ENCODE peak calls at places on chromosomes 12 and 14, in five cellular contexts. D, W, X, M and S are unnamed samples.

GRCh38 chr14:95935228-95935822 is 58.7 kb downstream of the TUNAR start:
- DNase-seq in D (no peak), W (peak; percentile 78), X (peak; percentile 19), M (no peak), S (no peak)

GRCh38 chr14:91947196-91948184 is at the start of gene FBLN5:
- DNase-seq in D (peak; percentile 51), W (peak; percentile 85), X (peak; percentile 52), M (no peak), S (no peak)

GRCh38 chr14:101808894-101809670 is 47.6 kb downstream of the PPP2R5C start:
- DNase-seq in D (no peak), W (no peak), X (peak; percentile 9), M (no peak), S (no peak)

GRCh38 chr12:52526511-52526951 is 6.3 kb upstream of the KRT5 start:
- DNase-seq in D (no peak), W (peak; percentile 40), X (no peak), M (no peak), S (no peak)

GRCh38 chr12:77488041-77488620 is 342.6 kb upstream of the NAV3 start:
- DNase-seq in D (no peak), W (no peak), X (no peak), M (no peak), S (no peak)

GRCh38 chr12:119423285-119423684 is 88.8 kb downstream of the CCDC60 start:
- DNase-seq in D (no peak), W (peak; percentile 92), X (no peak), M (no peak), S (no peak)

GRCh38 chr12:6383572-6384498 is at the start of gene LTBR:
- DNase-seq in D (peak; percentile 96), W (peak; percentile 92), X (peak; percentile 89), M (peak; percentile 80), S (no peak)

GRCh38 chr14:31510222-31510621 is 22.4 kb upstream of the GPR33 start:
- DNase-seq in D (no peak), W (no peak), X (peak; percentile 38), M (no peak), S (no peak)

GRCh38 chr12:113240395-113240794 is 19.1 kb downstream of the TPCN1 start:
- DNase-seq in D (no peak), W (no peak), X (no peak), M (no peak), S (no peak)

GRCh38 chr12:103495158-103495782 is 498 bp downstream of the C12orf42 start:
- DNase-seq in D (no peak), W (peak; percentile 94), X (no peak), M (no peak), S (no peak)

GRCh38 chr14:32938719-32939253 is at the start of gene NPAS3:
- DNase-seq in D (no peak), W (peak; percentile 60), X (no peak), M (no peak), S (no peak)

GRCh38 chr12:122045262-122045661 is 23.6 kb downstream of the BCL7A start:
- DNase-seq in D (no peak), W (no peak), X (no peak), M (no peak), S (no peak)
- H3K4me3 ChIP-seq in D (no peak overlapping the region), W (no peak overlapping the region), X (no peak overlapping the region), M (no peak overlapping the region), S (no peak overlapping the region)

GRCh38 chr12:3363608-3364007 is 127.4 kb upstream of the PRMT8 start:
- DNase-seq in D (peak; percentile 32), W (peak; percentile 31), X (no peak), M (no peak), S (no peak)
- H3K27ac ChIP-seq in D (no peak overlapping the region), W (no peak overlapping the region), X (no peak overlapping the region), M (no peak overlapping the region), S (no peak overlapping the region)

GRCh38 chr14:61718039-61718438 is 22.7 kb downstream of the HIF1A start:
- DNase-seq in D (no peak), W (no peak), X (no peak), M (no peak), S (no peak)
- H3K36me3 ChIP-seq in D (no peaks in the 10 kb centered on the region), W (peaks cover 23% of the 10 kb centered on the region), X (peaks cover 16% of the 10 kb centered on the region), M (peaks cover 10% of the 10 kb centered on the region), S (no peaks in the 10 kb centered on the region)

GRCh38 chr14:24037658-24038037 is 14.2 kb upstream of the CARMIL3 start:
- DNase-seq in D (no peak), W (no peak), X (no peak), M (no peak), S (no peak)
- H3K4me3 ChIP-seq in D (no peak overlapping the region), W (no peak overlapping the region), X (no peak overlapping the region), M (no peak overlapping the region), S (no peak overlapping the region)

GRCh38 chr12:69412655-69413054 is 53.1 kb downstream of the YEATS4 start:
- DNase-seq in D (no peak), W (no peak), X (no peak), M (no peak), S (no peak)

GRCh38 chr12:69417231-69417630 is 53.0 kb upstream of the FRS2 start:
- DNase-seq in D (no peak), W (no peak), X (no peak), M (no peak), S (no peak)

GRCh38 chr12:69419701-69420100 is 50.5 kb upstream of the FRS2 start:
- DNase-seq in D (no peak), W (peak; percentile 70), X (no peak), M (no peak), S (no peak)

GRCh38 chr12:69417741-69418167 is 52.4 kb upstream of the FRS2 start:
- DNase-seq in D (no peak), W (no peak), X (no peak), M (no peak), S (no peak)

GRCh38 chr12:69415471-69416275 is 54.5 kb upstream of the FRS2 start:
- DNase-seq in D (peak; percentile 37), W (peak; percentile 93), X (peak; percentile 70), M (no peak), S (no peak)
- H3K27ac ChIP-seq in D (no peak overlapping the region), W (peak overlapping the region; percentile 80), X (no peak overlapping the region), M (peak overlapping the region; percentile 2), S (no peak overlapping the region)

GRCh38 chr12:131915774-131916173 is 13.3 kb upstream of the PUS1 start:
- DNase-seq in D (no peak), W (peak; percentile 62), X (no peak), M (no peak), S (no peak)
- H3K36me3 ChIP-seq in D (peaks cover 26% of the 10 kb centered on the region), W (peaks cover 28% of the 10 kb centered on the region), X (peaks cover 8% of the 10 kb centered on the region), M (peaks cover 74% of the 10 kb centered on the region), S (peaks cover 88% of the 10 kb centered on the region)

GRCh38 chr14:34982421-34983147 is at the start of gene SRP54:
- DNase-seq in D (peak; percentile 98), W (peak; percentile 100), X (peak; percentile 98), M (peak; percentile 85), S (peak; percentile 99)

GRCh38 chr14:34978444-34978843 is 4.3 kb upstream of the SRP54 start:
- DNase-seq in D (no peak), W (no peak), X (no peak), M (no peak), S (no peak)

GRCh38 chr14:34981743-34982420 is 910 bp upstream of the SRP54 start:
- DNase-seq in D (peak; percentile 14), W (peak; percentile 76), X (no peak), M (no peak), S (no peak)

GRCh38 chr14:34983148-34983760 is 462 bp downstream of the SRP54 start:
- DNase-seq in D (no peak), W (no peak), X (no peak), M (no peak), S (no peak)

DNA sequence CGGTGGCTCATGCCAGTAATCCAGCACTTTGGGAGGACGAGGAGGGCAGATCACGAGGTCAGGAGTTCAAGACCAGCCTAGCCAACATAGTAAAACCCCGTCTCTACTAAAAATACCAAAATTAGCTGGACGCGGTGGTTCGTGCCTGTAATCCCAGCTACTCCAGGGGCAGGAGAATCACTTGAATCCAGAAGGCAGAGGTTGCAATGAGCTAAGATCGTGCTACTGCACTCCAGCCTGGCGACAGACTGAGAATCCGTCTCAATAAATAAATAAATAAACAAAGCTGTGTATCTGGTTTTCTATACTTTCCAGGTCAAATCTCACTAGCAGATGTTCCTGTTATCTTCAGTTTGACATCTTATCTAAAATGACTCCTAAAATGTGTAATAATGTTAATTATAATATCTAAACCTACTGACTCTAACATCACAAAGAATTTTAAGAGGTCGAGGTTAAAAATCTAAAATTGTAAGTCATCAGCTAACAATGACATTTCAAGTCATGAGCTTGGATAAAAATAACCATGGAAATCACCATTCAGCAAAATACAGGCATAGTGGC is 2.4 kb upstream of the SRP54 start:
- DNase-seq in D (no peak), W (no peak), X (no peak), M (no peak), S (no peak)
- H3K4me3 ChIP-seq in D (no peak overlapping the region), W (peak overlapping the region; percentile 97), X (peak overlapping the region; percentile 91), M (peak overlapping the region; percentile 92), S (peak overlapping the region; percentile 98)

GRCh38 chr12:91379051-91379775 is 196.6 kb upstream of the DCN start:
- DNase-seq in D (no peak), W (no peak), X (no peak), M (no peak), S (no peak)

GRCh38 chr12:91382081-91382543 is 199.5 kb upstream of the DCN start:
- DNase-seq in D (peak; percentile 89), W (peak; percentile 98), X (peak; percentile 91), M (peak; percentile 13), S (no peak)

GRCh38 chr12:91381309-91381804 is 198.7 kb upstream of the DCN start:
- DNase-seq in D (peak; percentile 69), W (peak; percentile 94), X (peak; percentile 95), M (no peak), S (no peak)

GRCh38 chr12:91383106-91383505 is 200.5 kb upstream of the DCN start:
- DNase-seq in D (no peak), W (no peak), X (no peak), M (no peak), S (no peak)

GRCh38 chr12:91380651-91381050 is 198.0 kb upstream of the DCN start:
- DNase-seq in D (no peak), W (no peak), X (peak; percentile 46), M (no peak), S (no peak)
- H3K27ac ChIP-seq in D (peak overlapping the region; percentile 84), W (peak overlapping the region; percentile 90), X (no peak overlapping the region), M (no peak overlapping the region), S (peak overlapping the region; percentile 86)

DNA sequence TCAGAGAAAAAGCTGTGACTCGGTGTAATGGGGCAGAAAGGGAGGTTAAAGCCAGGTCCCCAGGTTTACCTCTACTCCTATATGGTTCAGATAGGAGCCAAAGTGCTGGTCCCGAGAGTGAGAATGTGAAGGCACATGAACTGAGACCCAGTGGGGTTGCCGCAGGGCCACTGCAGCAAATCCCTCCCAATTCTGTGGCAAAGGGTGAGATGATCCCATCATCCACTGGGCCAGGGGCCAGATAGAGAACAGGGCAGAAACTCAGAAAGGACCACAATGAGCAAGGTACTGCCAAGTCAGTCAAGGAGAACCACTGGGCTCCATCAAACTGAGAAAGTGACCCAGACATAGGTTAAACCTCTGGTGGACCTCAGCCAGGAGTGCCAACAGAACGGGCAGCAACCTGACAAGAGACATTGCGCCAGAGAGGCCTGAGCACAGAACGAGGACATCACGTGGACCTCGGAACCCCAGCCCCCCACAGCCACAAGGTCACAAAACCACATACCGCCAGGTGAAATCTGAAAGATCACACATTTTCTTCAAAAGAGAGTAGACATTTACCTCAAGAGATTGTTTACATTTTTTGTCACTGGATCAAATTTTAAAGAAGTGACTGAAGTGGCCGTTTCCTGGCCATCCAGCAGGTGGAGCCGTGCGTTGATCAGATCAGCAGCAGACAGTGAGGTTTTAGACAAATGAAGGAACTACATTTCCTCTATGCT is 20.5 kb upstream of the ITPR2 start:
- DNase-seq in D (peak; percentile 65), W (peak; percentile 89), X (peak; percentile 74), M (no peak), S (no peak)
- H3K36me3 ChIP-seq in D (no peaks in the 10 kb centered on the region), W (no peaks in the 10 kb centered on the region), X (no peaks in the 10 kb centered on the region), M (no peaks in the 10 kb centered on the region), S (no peaks in the 10 kb centered on the region)